ENCODE peak calls at places on chromosome 4, in four cellular contexts. B, O, G and D are unnamed samples.

GRCh38 chr4:92101609-92102231 is 202.0 kb upstream of the GRID2 start:
- DNase-seq in B (no peak), O (no peak), G (no peak), D (no peak)

GRCh38 chr4:158913766-158914165 is 144.9 kb downstream of the FNIP2 start:
- DNase-seq in B (no peak), O (no peak), G (no peak), D (no peak)

GRCh38 chr4:137905930-137906329 is 336.2 kb downstream of the SLC7A11 start:
- DNase-seq in B (no peak), O (no peak), G (no peak), D (no peak)

GRCh38 chr4:113555868-113556267 is 205.7 kb downstream of the CAMK2D start:
- DNase-seq in B (no peak), O (peak), G (no peak), D (no peak)

GRCh38 chr4:122826000-122826595 is 533 bp upstream of the FGF2 start:
- DNase-seq in B (no peak), O (no peak), G (no peak), D (no peak)

GRCh38 chr4:159002950-159003349 is 99.9 kb upstream of the RAPGEF2 start:
- DNase-seq in B (no peak), O (no peak), G (no peak), D (no peak)

GRCh38 chr4:89152972-89153371 is 41.6 kb downstream of the TIGD2 start:
- DNase-seq in B (no peak), O (no peak), G (no peak), D (no peak)

GRCh38 chr4:85209161-85209560 is 242.7 kb upstream of the WDFY3 start:
- DNase-seq in B (no peak), O (no peak), G (no peak), D (no peak)

GRCh38 chr4:69787879-69788278 is 27.5 kb upstream of the SULT1B1 start:
- DNase-seq in B (no peak), O (no peak), G (no peak), D (no peak)

GRCh38 chr4:3074846-3075651 is 568 bp downstream of the HTT start:
- DNase-seq in B (peak), O (peak), G (peak), D (peak)

GRCh38 chr4:182724414-182724813 is 192.8 kb downstream of the DCTD start:
- DNase-seq in B (no peak), O (no peak), G (no peak), D (no peak)

GRCh38 chr4:140136509-140136908 is 17.5 kb downstream of the MAML3 start:
- DNase-seq in B (no peak), O (no peak), G (no peak), D (no peak)

GRCh38 chr4:14233126-14233525 is 605.6 kb upstream of the BOD1L1 start:
- DNase-seq in B (no peak), O (no peak), G (no peak), D (no peak)

GRCh38 chr4:72432282-72432681 is 136.7 kb downstream of the ADAMTS3 start:
- DNase-seq in B (no peak), O (no peak), G (no peak), D (no peak)

GRCh38 chr4:186190456-186191265 is 706 bp upstream of the CYP4V2 start:
- DNase-seq in B (peak), O (no peak), G (no peak), D (no peak)

GRCh38 chr4:15043922-15044321 is 41.6 kb downstream of the CPEB2 start:
- DNase-seq in B (no peak), O (no peak), G (no peak), D (no peak)

GRCh38 chr4:4308800-4309441 is 18.9 kb downstream of the ZBTB49 start:
- DNase-seq in B (no peak), O (no peak), G (no peak), D (no peak)

GRCh38 chr4:93788712-93789111 is 39.8 kb upstream of the ATOH1 start:
- DNase-seq in B (peak), O (no peak), G (no peak), D (no peak)

GRCh38 chr4:79050521-79050880 is 111.3 kb upstream of the PAQR3 start:
- DNase-seq in B (no peak), O (no peak), G (no peak), D (no peak)

GRCh38 chr4:154877110-154877760 is 96.2 kb downstream of the RBM46 start:
- DNase-seq in B (no peak), O (peak), G (no peak), D (no peak)

GRCh38 chr4:11471613-11472012 is 42.9 kb upstream of the HS3ST1 start:
- DNase-seq in B (peak), O (no peak), G (no peak), D (no peak)

GRCh38 chr4:145843148-145843547 is 95.5 kb downstream of the ZNF827 start:
- DNase-seq in B (no peak), O (no peak), G (no peak), D (no peak)

GRCh38 chr4:176587920-176588319 is 204.8 kb downstream of the VEGFC start:
- DNase-seq in B (no peak), O (no peak), G (no peak), D (no peak)

GRCh38 chr4:7798215-7798995 is 141.3 kb downstream of the AFAP1 start:
- DNase-seq in B (no peak), O (peak), G (no peak), D (no peak)

GRCh38 chr4:141972950-141973349 is 336.6 kb downstream of the IL15 start:
- DNase-seq in B (no peak), O (no peak), G (no peak), D (no peak)

GRCh38 chr4:87555751-87556619 is 26.8 kb upstream of the SPARCL1 start:
- DNase-seq in B (no peak), O (no peak), G (no peak), D (no peak)

GRCh38 chr4:61277785-61278184 is 77.7 kb downstream of the ADGRL3 start:
- DNase-seq in B (no peak), O (no peak), G (no peak), D (no peak)

GRCh38 chr4:118821590-118822293 is 14.2 kb downstream of the SEC24D start:
- DNase-seq in B (no peak), O (no peak), G (no peak), D (no peak)

GRCh38 chr4:4651811-4652609 is 110.2 kb upstream of the STX18 start:
- DNase-seq in B (no peak), O (no peak), G (no peak), D (no peak)

GRCh38 chr4:128271551-128271950 is 16.1 kb downstream of the PGRMC2 start:
- DNase-seq in B (no peak), O (no peak), G (no peak), D (no peak)

GRCh38 chr4:185210102-185210981 is 944 bp downstream of the SNX25 start:
- DNase-seq in B (no peak), O (peak), G (peak), D (no peak)

GRCh38 chr4:139903845-139904244 is 238.2 kb downstream of the MGST2 start:
- DNase-seq in B (no peak), O (no peak), G (no peak), D (no peak)

GRCh38 chr4:145785391-145786008 is 105.6 kb downstream of the C4orf51 start:
- DNase-seq in B (no peak), O (no peak), G (no peak), D (no peak)

GRCh38 chr4:142156246-142156645 is 519.9 kb downstream of the IL15 start:
- DNase-seq in B (no peak), O (no peak), G (no peak), D (no peak)

GRCh38 chr4:41196633-41197332 is 17.6 kb downstream of the APBB2 start:
- DNase-seq in B (no peak), O (no peak), G (no peak), D (no peak)

GRCh38 chr4:158099686-158100085 is 73.1 kb downstream of the GASK1B start:
- DNase-seq in B (no peak), O (no peak), G (no peak), D (no peak)

GRCh38 chr4:180350866-180351350 is 1892.3 kb upstream of the TENM3 start:
- DNase-seq in B (no peak), O (no peak), G (no peak), D (no peak)

GRCh38 chr4:128380306-128380705 is 92.7 kb upstream of the PGRMC2 start:
- DNase-seq in B (no peak), O (no peak), G (no peak), D (no peak)